ENCODE peak calls at places on chromosomes 11 and 22, in nine cellular contexts. One of them, this sample, is unnamed.

GRCh38 chr11:12199231-12199948 is 89.0 kb downstream of the MICAL2 start:
- DNase-seq in stimulated activated CD8-positive, alpha-beta memory T cell treated with anti-CD3 and anti-CD28 coated beads, Interleukin-12 subunit alpha, Interleukin-12 subunit beta, amount 100 ng/mL, for 4 hours: no peak
- DNase-seq in foreskin keratinocyte: no peak
- DNase-seq in T-helper 9 cell: no peak
- DNase-seq in iPS DF 19.7: no peak
- DNase-seq in kidney glomerular epithelial cell: no peak
- DNase-seq in cardiac muscle cell: peak
- DNase-seq in stimulated activated CD4-positive, alpha-beta T cell treated with anti-CD3 and anti-CD28 coated beads, Interleukin-12 subunit alpha, Interleukin-12 subunit beta, amount 100 ng/mL, for 48 hours: no peak
- DNase-seq in lung microvascular endothelial cell: no peak
- DNase-seq in this sample: no peak

GRCh38 chr11:126606484-126606883 is 251.0 kb downstream of the ST3GAL4 start:
- DNase-seq in stimulated activated CD8-positive, alpha-beta memory T cell treated with anti-CD3 and anti-CD28 coated beads, Interleukin-12 subunit alpha, Interleukin-12 subunit beta, amount 100 ng/mL, for 4 hours: no peak
- DNase-seq in foreskin keratinocyte: no peak
- DNase-seq in T-helper 9 cell: no peak
- DNase-seq in iPS DF 19.7: no peak
- DNase-seq in kidney glomerular epithelial cell: no peak
- DNase-seq in cardiac muscle cell: no peak
- DNase-seq in stimulated activated CD4-positive, alpha-beta T cell treated with anti-CD3 and anti-CD28 coated beads, Interleukin-12 subunit alpha, Interleukin-12 subunit beta, amount 100 ng/mL, for 48 hours: no peak
- DNase-seq in lung microvascular endothelial cell: no peak
- DNase-seq in this sample: no peak

GRCh38 chr11:66918751-66919150 is 39.4 kb downstream of the PC start:
- DNase-seq in stimulated activated CD8-positive, alpha-beta memory T cell treated with anti-CD3 and anti-CD28 coated beads, Interleukin-12 subunit alpha, Interleukin-12 subunit beta, amount 100 ng/mL, for 4 hours: no peak
- DNase-seq in foreskin keratinocyte: no peak
- DNase-seq in T-helper 9 cell: no peak
- DNase-seq in iPS DF 19.7: no peak
- DNase-seq in kidney glomerular epithelial cell: no peak
- DNase-seq in cardiac muscle cell: no peak
- DNase-seq in stimulated activated CD4-positive, alpha-beta T cell treated with anti-CD3 and anti-CD28 coated beads, Interleukin-12 subunit alpha, Interleukin-12 subunit beta, amount 100 ng/mL, for 48 hours: no peak
- DNase-seq in lung microvascular endothelial cell: no peak
- DNase-seq in this sample: no peak

GRCh38 chr22:39214383-39215069 is 30.3 kb downstream of the PDGFB start:
- DNase-seq in stimulated activated CD8-positive, alpha-beta memory T cell treated with anti-CD3 and anti-CD28 coated beads, Interleukin-12 subunit alpha, Interleukin-12 subunit beta, amount 100 ng/mL, for 4 hours: no peak
- DNase-seq in foreskin keratinocyte: peak
- DNase-seq in T-helper 9 cell: no peak
- DNase-seq in iPS DF 19.7: peak
- DNase-seq in kidney glomerular epithelial cell: peak
- DNase-seq in cardiac muscle cell: no peak
- DNase-seq in stimulated activated CD4-positive, alpha-beta T cell treated with anti-CD3 and anti-CD28 coated beads, Interleukin-12 subunit alpha, Interleukin-12 subunit beta, amount 100 ng/mL, for 48 hours: no peak
- DNase-seq in lung microvascular endothelial cell: peak
- DNase-seq in this sample: no peak

GRCh38 chr22:37796079-37796478 is 11.7 kb upstream of the GCAT start:
- DNase-seq in stimulated activated CD8-positive, alpha-beta memory T cell treated with anti-CD3 and anti-CD28 coated beads, Interleukin-12 subunit alpha, Interleukin-12 subunit beta, amount 100 ng/mL, for 4 hours: no peak
- DNase-seq in foreskin keratinocyte: no peak
- DNase-seq in T-helper 9 cell: no peak
- DNase-seq in iPS DF 19.7: no peak
- DNase-seq in kidney glomerular epithelial cell: no peak
- DNase-seq in cardiac muscle cell: no peak
- DNase-seq in stimulated activated CD4-positive, alpha-beta T cell treated with anti-CD3 and anti-CD28 coated beads, Interleukin-12 subunit alpha, Interleukin-12 subunit beta, amount 100 ng/mL, for 48 hours: no peak
- DNase-seq in lung microvascular endothelial cell: no peak
- DNase-seq in this sample: no peak

GRCh38 chr11:131668867-131669780 is 298.7 kb downstream of the NTM start:
- DNase-seq in stimulated activated CD8-positive, alpha-beta memory T cell treated with anti-CD3 and anti-CD28 coated beads, Interleukin-12 subunit alpha, Interleukin-12 subunit beta, amount 100 ng/mL, for 4 hours: no peak
- DNase-seq in foreskin keratinocyte: peak
- DNase-seq in T-helper 9 cell: no peak
- DNase-seq in iPS DF 19.7: no peak
- DNase-seq in kidney glomerular epithelial cell: no peak
- DNase-seq in cardiac muscle cell: peak
- DNase-seq in stimulated activated CD4-positive, alpha-beta T cell treated with anti-CD3 and anti-CD28 coated beads, Interleukin-12 subunit alpha, Interleukin-12 subunit beta, amount 100 ng/mL, for 48 hours: peak
- DNase-seq in lung microvascular endothelial cell: peak
- DNase-seq in this sample: no peak

GRCh38 chr22:19842386-19843106 is 12.1 kb downstream of the GNB1L start:
- DNase-seq in stimulated activated CD8-positive, alpha-beta memory T cell treated with anti-CD3 and anti-CD28 coated beads, Interleukin-12 subunit alpha, Interleukin-12 subunit beta, amount 100 ng/mL, for 4 hours: no peak
- DNase-seq in foreskin keratinocyte: no peak
- DNase-seq in T-helper 9 cell: no peak
- DNase-seq in iPS DF 19.7: no peak
- DNase-seq in kidney glomerular epithelial cell: no peak
- DNase-seq in cardiac muscle cell: no peak
- DNase-seq in stimulated activated CD4-positive, alpha-beta T cell treated with anti-CD3 and anti-CD28 coated beads, Interleukin-12 subunit alpha, Interleukin-12 subunit beta, amount 100 ng/mL, for 48 hours: no peak
- DNase-seq in lung microvascular endothelial cell: no peak
- DNase-seq in this sample: no peak

GRCh38 chr11:117816151-117816741 is 8.3 kb downstream of the FXYD2 start:
- DNase-seq in stimulated activated CD8-positive, alpha-beta memory T cell treated with anti-CD3 and anti-CD28 coated beads, Interleukin-12 subunit alpha, Interleukin-12 subunit beta, amount 100 ng/mL, for 4 hours: no peak
- DNase-seq in foreskin keratinocyte: peak
- DNase-seq in T-helper 9 cell: no peak
- DNase-seq in iPS DF 19.7: no peak
- DNase-seq in kidney glomerular epithelial cell: peak
- DNase-seq in cardiac muscle cell: peak
- DNase-seq in stimulated activated CD4-positive, alpha-beta T cell treated with anti-CD3 and anti-CD28 coated beads, Interleukin-12 subunit alpha, Interleukin-12 subunit beta, amount 100 ng/mL, for 48 hours: no peak
- DNase-seq in lung microvascular endothelial cell: peak
- DNase-seq in this sample: no peak

GRCh38 chr11:83112886-83113285 is 41.2 kb upstream of the RAB30 start:
- DNase-seq in stimulated activated CD8-positive, alpha-beta memory T cell treated with anti-CD3 and anti-CD28 coated beads, Interleukin-12 subunit alpha, Interleukin-12 subunit beta, amount 100 ng/mL, for 4 hours: no peak
- DNase-seq in foreskin keratinocyte: no peak
- DNase-seq in T-helper 9 cell: no peak
- DNase-seq in iPS DF 19.7: no peak
- DNase-seq in kidney glomerular epithelial cell: no peak
- DNase-seq in cardiac muscle cell: no peak
- DNase-seq in stimulated activated CD4-positive, alpha-beta T cell treated with anti-CD3 and anti-CD28 coated beads, Interleukin-12 subunit alpha, Interleukin-12 subunit beta, amount 100 ng/mL, for 48 hours: no peak
- DNase-seq in lung microvascular endothelial cell: no peak
- DNase-seq in this sample: no peak

GRCh38 chr22:27843441-27843840 is 41.9 kb upstream of the MN1 start:
- DNase-seq in stimulated activated CD8-positive, alpha-beta memory T cell treated with anti-CD3 and anti-CD28 coated beads, Interleukin-12 subunit alpha, Interleukin-12 subunit beta, amount 100 ng/mL, for 4 hours: no peak
- DNase-seq in foreskin keratinocyte: no peak
- DNase-seq in T-helper 9 cell: no peak
- DNase-seq in iPS DF 19.7: no peak
- DNase-seq in kidney glomerular epithelial cell: no peak
- DNase-seq in cardiac muscle cell: no peak
- DNase-seq in stimulated activated CD4-positive, alpha-beta T cell treated with anti-CD3 and anti-CD28 coated beads, Interleukin-12 subunit alpha, Interleukin-12 subunit beta, amount 100 ng/mL, for 48 hours: no peak
- DNase-seq in lung microvascular endothelial cell: no peak
- DNase-seq in this sample: no peak

GRCh38 chr11:133476570-133477262 is 55.6 kb downstream of the OPCML start:
- DNase-seq in stimulated activated CD8-positive, alpha-beta memory T cell treated with anti-CD3 and anti-CD28 coated beads, Interleukin-12 subunit alpha, Interleukin-12 subunit beta, amount 100 ng/mL, for 4 hours: no peak
- DNase-seq in foreskin keratinocyte: peak
- DNase-seq in T-helper 9 cell: no peak
- DNase-seq in iPS DF 19.7: no peak
- DNase-seq in kidney glomerular epithelial cell: no peak
- DNase-seq in cardiac muscle cell: peak
- DNase-seq in stimulated activated CD4-positive, alpha-beta T cell treated with anti-CD3 and anti-CD28 coated beads, Interleukin-12 subunit alpha, Interleukin-12 subunit beta, amount 100 ng/mL, for 48 hours: no peak
- DNase-seq in lung microvascular endothelial cell: no peak
- DNase-seq in this sample: no peak

This sample was measured in stimulated activated naive B cell treated with anti-CD40 and anti-IgM and Interleukin-4, amounts not matched to agents 10 μg/mL and 1 μg/mL and 100 μg/mL, for 72 hours.